ENCODE peak calls at places on chromosomes 13 and 19, in nine cellular contexts. F is COLO829; Z is nucleus accumbens; R is C1 segment of cervical spinal cord; Q is NCI-H1092 treated with DMSO at 0.1 percent for 48 hours; I is GM23338; W is adrenal gland; M is activated T-helper 1 cell treated with anti-CD3 and anti-CD28 coated beads, Interleukin-2, amount 50 U/mL, for 16 hours; S is sciatic nerve. P is an unnamed sample.

GRCh38 chr19:13951799-13952153 is 533 bp upstream of the DCAF15 start:
- DNase-seq in F (no peak), Z (no peak), R (no peak), Q (no peak), I (no peak), W (no peak), M (no peak), S (no peak), P (no peak)

GRCh38 chr19:17236831-17237543 is 8.7 kb downstream of the NR2F6 start:
- DNase-seq in F (no peak), Z (no peak), R (no peak), Q (no peak), I (peak; percentile 30), W (no peak), M (no peak), S (no peak), P (no peak)

GRCh38 chr19:48510421-48511268 is 990 bp downstream of the LMTK3 start:
- DNase-seq in F (no peak), Z (peak; percentile 78), R (peak; percentile 82), Q (peak; percentile 20), I (peak; percentile 92), W (peak; percentile 47), M (peak; percentile 60), S (peak; percentile 85), P (no peak)

GRCh38 chr13:26021516-26021915 is 30.3 kb downstream of the SHISA2 start:
- DNase-seq in F (no peak), Z (no peak), R (peak; percentile 26), Q (no peak), I (no peak), W (no peak), M (no peak), S (no peak), P (no peak)

GRCh38 chr13:96782186-96782585 is 212.1 kb downstream of the OXGR1 start:
- DNase-seq in F (no peak), Z (no peak), R (no peak), Q (no peak), I (no peak), W (no peak), M (no peak), S (no peak), P (no peak)

GRCh38 chr19:35756373-35757230 is at the start of gene HSPB6:
- DNase-seq in F (no peak), Z (no peak), R (peak; percentile 38), Q (no peak), I (peak; percentile 70), W (peak; percentile 84), M (no peak), S (peak; percentile 82), P (peak; percentile 16)

GRCh38 chr13:20672772-20673171 is 30.7 kb upstream of the IL17D start:
- DNase-seq in F (no peak), Z (no peak), R (no peak), Q (no peak), I (no peak), W (no peak), M (no peak), S (no peak), P (no peak)

GRCh38 chr19:46741447-46741846 is 4.4 kb upstream of the FKRP start:
- DNase-seq in F (no peak), Z (no peak), R (no peak), Q (no peak), I (peak; percentile 32), W (no peak), M (no peak), S (no peak), P (no peak)

GRCh38 chr19:33376423-33376822 is 2.9 kb downstream of the CEBPG start:
- DNase-seq in F (no peak), Z (no peak), R (no peak), Q (no peak), I (no peak), W (peak; percentile 51), M (no peak), S (peak; percentile 79), P (peak; percentile 77)

GRCh38 chr19:31054430-31054829 is 294.8 kb downstream of the TSHZ3 start:
- DNase-seq in F (peak; percentile 22), Z (no peak), R (no peak), Q (no peak), I (peak; percentile 86), W (peak; percentile 20), M (no peak), S (no peak), P (peak; percentile 48)

GRCh38 chr13:103130681-103131210 is 64.5 kb upstream of the SLC10A2 start:
- DNase-seq in F (no peak), Z (no peak), R (no peak), Q (no peak), I (no peak), W (no peak), M (no peak), S (no peak), P (no peak)

GRCh38 chr13:111662895-111663294 is 342.5 kb downstream of the TEX29 start:
- DNase-seq in F (no peak), Z (no peak), R (no peak), Q (no peak), I (no peak), W (no peak), M (no peak), S (no peak), P (no peak)

GRCh38 chr19:43354305-43354627 is 780 bp downstream of the CD177 start:
- DNase-seq in F (no peak), Z (no peak), R (no peak), Q (no peak), I (peak; percentile 87), W (no peak), M (no peak), S (peak; percentile 66), P (no peak)

GRCh38 chr19:1364070-1364719 is 19.5 kb upstream of the NDUFS7 start:
- DNase-seq in F (no peak), Z (no peak), R (no peak), Q (no peak), I (no peak), W (no peak), M (no peak), S (no peak), P (no peak)

GRCh38 chr13:113616991-113617749 is 32.6 kb downstream of the TFDP1 start:
- DNase-seq in F (no peak), Z (no peak), R (peak; percentile 53), Q (no peak), I (peak; percentile 69), W (no peak), M (no peak), S (no peak), P (peak; percentile 85)

GRCh38 chr13:20398459-20398858 is 127.2 kb downstream of the CRYL1 start:
- DNase-seq in F (no peak), Z (no peak), R (no peak), Q (no peak), I (no peak), W (no peak), M (no peak), S (no peak), P (no peak)

GRCh38 chr13:102401305-102401704 is 543 bp downstream of the FGF14 start:
- DNase-seq in F (no peak), Z (no peak), R (no peak), Q (no peak), I (no peak), W (no peak), M (no peak), S (no peak), P (no peak)

GRCh38 chr13:38821753-38822551 is 135.1 kb downstream of the FREM2 start:
- DNase-seq in F (peak; percentile 83), Z (peak; percentile 47), R (no peak), Q (no peak), I (no peak), W (no peak), M (no peak), S (no peak), P (no peak)

GRCh38 chr19:2381151-2381822 is 21.2 kb downstream of the TMPRSS9 start:
- DNase-seq in F (peak; percentile 71), Z (peak; percentile 66), R (peak; percentile 20), Q (no peak), I (no peak), W (no peak), M (no peak), S (no peak), P (no peak)

GRCh38 chr19:40590464-40591265 is 10.5 kb upstream of the LTBP4 start:
- DNase-seq in F (no peak), Z (no peak), R (no peak), Q (no peak), I (no peak), W (no peak), M (no peak), S (no peak), P (no peak)

GRCh38 chr13:83498486-83499190 is 383.6 kb downstream of the SLITRK1 start:
- DNase-seq in F (peak; percentile 68), Z (no peak), R (no peak), Q (no peak), I (no peak), W (no peak), M (no peak), S (no peak), P (peak; percentile 34)

GRCh38 chr13:74274946-74275345 is 140.7 kb upstream of the KLF12 start:
- DNase-seq in F (no peak), Z (no peak), R (no peak), Q (no peak), I (no peak), W (no peak), M (no peak), S (no peak), P (no peak)

GRCh38 chr13:110799246-110800236 is 86.0 kb downstream of the ING1 start:
- DNase-seq in F (peak; percentile 84), Z (no peak), R (no peak), Q (no peak), I (no peak), W (peak; percentile 40), M (no peak), S (peak; percentile 81), P (no peak)

GRCh38 chr19:16204005-16204294 is 6.2 kb downstream of the AP1M1 start:
- DNase-seq in F (no peak), Z (no peak), R (no peak), Q (no peak), I (no peak), W (no peak), M (no peak), S (peak; percentile 42), P (no peak)

P was measured in astrocyte of the cerebellum.